ENCODE peak calls at places on chromosome 1, in nine cellular contexts. B, A, N, H, S, D, J, V and Q are unnamed samples.

GRCh38 chr1:37475380-37476086 is 1.2 kb downstream of the ZC3H12A start:
- DNase-seq in B (no peak), A (no peak), N (peak), H (peak), S (no peak), D (peak), J (no peak), V (peak), Q (no peak)

GRCh38 chr1:219825355-219825754 is 103.0 kb downstream of the SLC30A10 start:
- DNase-seq in B (no peak), A (no peak), N (no peak), H (no peak), S (no peak), D (no peak), J (no peak), V (no peak), Q (no peak)

GRCh38 chr1:24806588-24806987 is 61.3 kb downstream of the CLIC4 start:
- DNase-seq in B (no peak), A (no peak), N (no peak), H (no peak), S (no peak), D (no peak), J (no peak), V (no peak), Q (no peak)

GRCh38 chr1:163141556-163141955 is 61.2 kb downstream of the RGS5 start:
- DNase-seq in B (no peak), A (no peak), N (no peak), H (no peak), S (no peak), D (no peak), J (no peak), V (no peak), Q (no peak)

GRCh38 chr1:35656148-35656862 is 15.0 kb upstream of the PSMB2 start:
- DNase-seq in B (no peak), A (no peak), N (no peak), H (no peak), S (no peak), D (no peak), J (no peak), V (peak), Q (no peak)

GRCh38 chr1:32925360-32926142 is 24.4 kb upstream of the TMEM54 start:
- DNase-seq in B (peak), A (no peak), N (no peak), H (no peak), S (no peak), D (no peak), J (no peak), V (no peak), Q (no peak)

GRCh38 chr1:9443913-9444445 is 95.3 kb upstream of the SLC25A33 start:
- DNase-seq in B (no peak), A (no peak), N (no peak), H (peak), S (no peak), D (no peak), J (no peak), V (peak), Q (no peak)

GRCh38 chr1:16115468-16116363 is 40.2 kb downstream of the EPHA2 start:
- DNase-seq in B (no peak), A (peak), N (no peak), H (no peak), S (no peak), D (no peak), J (no peak), V (no peak), Q (peak)

GRCh38 chr1:36304521-36304920 is 1.6 kb upstream of the SH3D21 start:
- DNase-seq in B (no peak), A (no peak), N (no peak), H (no peak), S (peak), D (no peak), J (no peak), V (no peak), Q (no peak)

DNA sequence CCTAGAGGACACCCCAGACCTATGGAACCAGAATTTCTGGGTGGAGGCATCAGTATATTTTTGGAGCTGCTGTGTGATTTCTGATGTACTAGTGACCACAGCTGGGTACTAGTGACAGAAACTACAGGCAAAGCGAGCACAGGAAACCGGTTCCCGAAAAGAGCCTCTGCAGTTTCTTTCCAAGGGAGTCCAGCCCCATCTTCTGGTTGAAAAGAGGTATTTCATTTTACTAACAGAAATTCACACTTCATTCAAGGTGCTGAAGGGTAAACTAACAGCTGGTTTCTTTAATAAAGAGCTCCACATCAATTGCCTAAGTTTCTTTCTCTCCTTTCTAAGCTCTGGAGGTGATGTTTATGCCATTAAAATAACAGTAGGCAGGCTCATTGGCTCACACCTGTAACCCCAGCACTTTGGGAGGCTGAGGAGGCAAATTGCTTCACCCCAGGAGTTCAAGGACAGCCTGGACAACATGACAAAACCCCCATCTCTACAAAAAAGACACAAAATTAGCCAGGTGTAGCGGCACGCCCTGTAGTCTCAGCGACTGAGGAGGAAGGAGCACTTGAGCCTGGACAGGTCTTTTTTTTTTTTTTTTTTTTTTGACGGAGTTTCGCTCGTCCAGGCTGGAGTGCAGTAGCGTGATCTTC is 22.0 kb downstream of the THAP3 start:
- DNase-seq in B (peak), A (no peak), N (peak), H (no peak), S (no peak), D (peak), J (no peak), V (peak), Q (no peak)
- TF ChIP-seq CTCF in B (peak), A (peak), N (peak), H (peak), S (peak), D (peak), J (peak), V (peak), Q (peak)

GRCh38 chr1:190436615-190437014 is 41.0 kb downstream of the BRINP3 start:
- DNase-seq in B (no peak), A (no peak), N (no peak), H (no peak), S (no peak), D (peak), J (no peak), V (peak), Q (no peak)
- TF ChIP-seq CTCF in B (no peak), A (peak), N (peak), H (no peak), S (peak), D (peak), J (no peak), V (no peak), Q (peak)

DNA sequence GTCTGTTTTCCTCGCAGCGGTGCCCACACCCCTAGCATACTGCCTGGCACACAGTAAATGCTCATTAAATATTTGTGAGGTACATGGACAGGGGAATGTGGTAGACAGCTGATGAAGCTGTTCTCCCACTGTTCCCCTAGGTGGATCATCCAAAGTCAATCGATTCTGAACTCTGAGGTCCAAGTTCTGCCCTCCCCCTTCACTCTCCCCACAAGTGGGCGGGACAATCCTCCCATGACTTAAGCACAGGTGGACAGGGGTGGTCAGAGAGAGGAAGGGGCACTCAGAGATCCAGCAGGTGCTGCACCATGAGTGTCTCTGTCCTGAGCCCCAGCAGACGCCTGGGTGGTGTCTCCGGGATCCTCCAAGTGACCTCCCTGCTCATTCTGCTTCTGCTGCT is at the start of gene CYP4A22:
- DNase-seq in B (no peak), A (no peak), N (no peak), H (no peak), S (peak), D (no peak), J (no peak), V (no peak), Q (no peak)
- TF ChIP-seq CTCF in B (no peak), A (no peak), N (no peak), H (no peak), S (no peak), D (no peak), J (no peak), V (no peak), Q (no peak)

GRCh38 chr1:155140630-155140953 is 261 bp upstream of the DPM3 start:
- DNase-seq in B (no peak), A (no peak), N (no peak), H (no peak), S (no peak), D (no peak), J (no peak), V (no peak), Q (no peak)

GRCh38 chr1:155141799-155142198 is 1.5 kb upstream of the DPM3 start:
- DNase-seq in B (no peak), A (no peak), N (no peak), H (peak), S (no peak), D (no peak), J (no peak), V (no peak), Q (no peak)

GRCh38 chr1:155139895-155140629 is at the start of gene DPM3:
- DNase-seq in B (peak), A (peak), N (peak), H (peak), S (peak), D (peak), J (peak), V (peak), Q (peak)

GRCh38 chr1:155145491-155145890 is 5.2 kb upstream of the DPM3 start:
- DNase-seq in B (no peak), A (no peak), N (no peak), H (no peak), S (no peak), D (no peak), J (no peak), V (no peak), Q (no peak)
- TF ChIP-seq CTCF in B (no peak), A (no peak), N (no peak), H (no peak), S (no peak), D (no peak), J (no peak), V (no peak), Q (peak)

DNA sequence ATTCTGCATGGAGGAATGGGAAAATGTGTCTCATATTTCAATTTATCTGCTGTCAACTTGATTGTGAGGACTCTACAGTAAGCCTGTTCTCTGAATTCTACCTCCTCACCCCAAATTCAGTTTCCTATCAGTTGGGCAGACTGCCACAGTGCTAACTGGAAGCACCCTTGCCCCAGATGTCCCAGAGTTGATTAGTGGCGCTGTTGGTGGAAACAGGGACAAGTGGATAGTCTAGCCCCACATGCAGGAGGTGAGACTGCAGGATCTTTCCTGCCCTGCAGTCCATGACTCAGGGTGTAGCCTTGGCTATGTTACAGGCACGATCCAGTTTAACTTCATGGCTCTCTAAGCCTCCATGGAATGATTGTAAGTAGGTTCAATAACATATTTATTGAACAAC is 22.1 kb downstream of the ADAM30 start:
- DNase-seq in B (no peak), A (no peak), N (no peak), H (no peak), S (no peak), D (no peak), J (no peak), V (no peak), Q (no peak)
- TF ChIP-seq CTCF in B (no peak), A (no peak), N (no peak), H (no peak), S (no peak), D (no peak), J (no peak), V (no peak), Q (no peak)

DNA sequence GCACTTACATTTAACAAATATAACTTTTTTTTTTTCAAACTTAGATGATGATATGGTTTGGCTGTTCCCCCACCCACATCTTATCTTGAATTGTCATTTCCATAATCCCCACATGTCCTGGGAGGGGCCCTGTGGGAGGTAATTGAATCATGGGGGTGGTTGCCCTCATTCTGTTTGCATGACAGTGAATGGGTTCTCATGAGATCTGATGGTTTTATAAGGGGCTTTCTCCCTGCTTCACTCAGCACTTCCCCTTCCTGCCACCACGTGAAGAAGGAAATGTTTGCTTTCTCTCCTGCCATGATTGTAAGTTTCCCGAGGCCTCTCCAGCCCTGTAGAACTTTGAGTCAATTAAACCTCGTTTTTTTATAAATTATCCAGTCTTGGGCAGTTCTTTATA is 432.6 kb downstream of the AMY1C start:
- DNase-seq in B (no peak), A (no peak), N (no peak), H (no peak), S (no peak), D (no peak), J (no peak), V (no peak), Q (no peak)
- TF ChIP-seq CTCF in B (no peak), A (no peak), N (no peak), H (no peak), S (no peak), D (no peak), J (no peak), V (no peak), Q (no peak)